ENCODE peak calls at places on chromosomes 11 and 22, in ten cellular contexts. One of them, this sample, is unnamed.

GRCh38 chr22:50562523-50563409 is at the start of gene SYCE3:
- DNase-seq in transverse colon: peak; percentile 99
- DNase-seq in adrenal gland: peak; percentile 99
- DNase-seq in heart left ventricle: peak; percentile 98
- DNase-seq in body of pancreas: peak; percentile 99
- DNase-seq in prostate gland: peak; percentile 98
- DNase-seq in mammary epithelial cell: peak; percentile 91
- DNase-seq in mucosa of descending colon: peak; percentile 99
- DNase-seq in lower lobe of right lung: peak; percentile 99
- DNase-seq in HCT116: peak; percentile 89
- DNase-seq in this sample: peak; percentile 99

GRCh38 chr11:108835624-108836023 is 170.8 kb downstream of the DDX10 start:
- DNase-seq in body of pancreas: no peak
- DNase-seq in transverse colon: no peak
- DNase-seq in mammary epithelial cell: no peak
- DNase-seq in prostate gland: no peak
- DNase-seq in heart left ventricle: no peak
- DNase-seq in lower lobe of right lung: no peak
- DNase-seq in adrenal gland: no peak
- DNase-seq in HCT116: no peak
- DNase-seq in mucosa of descending colon: no peak
- DNase-seq in this sample: no peak

GRCh38 chr11:122995526-122995925 is 13.9 kb upstream of the BSX start:
- DNase-seq in HCT116: no peak
- DNase-seq in prostate gland: no peak
- DNase-seq in heart left ventricle: no peak
- DNase-seq in mammary epithelial cell: no peak
- DNase-seq in adrenal gland: no peak
- DNase-seq in mucosa of descending colon: no peak
- DNase-seq in transverse colon: no peak
- DNase-seq in lower lobe of right lung: no peak
- DNase-seq in body of pancreas: no peak
- DNase-seq in this sample: no peak

GRCh38 chr11:126115820-126116319 is 53.2 kb upstream of the CDON start:
- DNase-seq in mucosa of descending colon: peak; percentile 76
- DNase-seq in lower lobe of right lung: peak; percentile 85
- DNase-seq in heart left ventricle: peak; percentile 78
- DNase-seq in prostate gland: peak; percentile 84
- DNase-seq in adrenal gland: no peak
- DNase-seq in mammary epithelial cell: no peak
- DNase-seq in body of pancreas: peak; percentile 82
- DNase-seq in HCT116: peak; percentile 7
- DNase-seq in transverse colon: peak; percentile 73
- DNase-seq in this sample: peak; percentile 87

GRCh38 chr11:131246589-131247164 is 123.7 kb upstream of the NTM start:
- DNase-seq in body of pancreas: peak; percentile 50
- DNase-seq in HCT116: no peak
- DNase-seq in mucosa of descending colon: peak; percentile 64
- DNase-seq in adrenal gland: peak; percentile 16
- DNase-seq in heart left ventricle: peak; percentile 44
- DNase-seq in mammary epithelial cell: no peak
- DNase-seq in lower lobe of right lung: peak; percentile 52
- DNase-seq in transverse colon: peak; percentile 50
- DNase-seq in prostate gland: no peak
- DNase-seq in this sample: no peak

GRCh38 chr11:86523738-86524602 is 148.4 kb downstream of the ME3 start:
- DNase-seq in heart left ventricle: no peak
- DNase-seq in prostate gland: no peak
- DNase-seq in adrenal gland: peak; percentile 62
- DNase-seq in body of pancreas: peak; percentile 38
- DNase-seq in mucosa of descending colon: no peak
- DNase-seq in lower lobe of right lung: no peak
- DNase-seq in HCT116: peak; percentile 91
- DNase-seq in mammary epithelial cell: peak; percentile 87
- DNase-seq in transverse colon: no peak
- DNase-seq in this sample: no peak

GRCh38 chr22:33166206-33166605 is 108.0 kb upstream of the SYN3 start:
- DNase-seq in prostate gland: no peak
- DNase-seq in HCT116: no peak
- DNase-seq in mucosa of descending colon: no peak
- DNase-seq in adrenal gland: no peak
- DNase-seq in transverse colon: no peak
- DNase-seq in heart left ventricle: no peak
- DNase-seq in body of pancreas: no peak
- DNase-seq in mammary epithelial cell: no peak
- DNase-seq in lower lobe of right lung: no peak
- DNase-seq in this sample: no peak

GRCh38 chr22:48449466-48450187 is 1378.0 kb downstream of the BRD1 start:
- DNase-seq in prostate gland: no peak
- DNase-seq in transverse colon: no peak
- DNase-seq in lower lobe of right lung: peak; percentile 24
- DNase-seq in mammary epithelial cell: no peak
- DNase-seq in adrenal gland: no peak
- DNase-seq in heart left ventricle: no peak
- DNase-seq in body of pancreas: no peak
- DNase-seq in mucosa of descending colon: no peak
- DNase-seq in HCT116: no peak
- DNase-seq in this sample: peak; percentile 42

GRCh38 chr22:17767236-17768065 is 6.8 kb downstream of the BID start:
- DNase-seq in mucosa of descending colon: no peak
- DNase-seq in transverse colon: no peak
- DNase-seq in body of pancreas: no peak
- DNase-seq in prostate gland: no peak
- DNase-seq in lower lobe of right lung: no peak
- DNase-seq in mammary epithelial cell: peak; percentile 27
- DNase-seq in heart left ventricle: no peak
- DNase-seq in adrenal gland: no peak
- DNase-seq in HCT116: no peak
- DNase-seq in this sample: no peak

GRCh38 chr11:81574301-81574700 is 1159.4 kb downstream of the FAM181B start:
- DNase-seq in transverse colon: no peak
- DNase-seq in prostate gland: no peak
- DNase-seq in HCT116: no peak
- DNase-seq in mammary epithelial cell: no peak
- DNase-seq in body of pancreas: no peak
- DNase-seq in adrenal gland: no peak
- DNase-seq in mucosa of descending colon: no peak
- DNase-seq in lower lobe of right lung: no peak
- DNase-seq in heart left ventricle: no peak
- DNase-seq in this sample: no peak

GRCh38 chr11:81573367-81573766 is 1160.3 kb downstream of the FAM181B start:
- DNase-seq in prostate gland: no peak
- DNase-seq in mucosa of descending colon: no peak
- DNase-seq in heart left ventricle: no peak
- DNase-seq in adrenal gland: no peak
- DNase-seq in mammary epithelial cell: no peak
- DNase-seq in lower lobe of right lung: no peak
- DNase-seq in body of pancreas: no peak
- DNase-seq in transverse colon: no peak
- DNase-seq in HCT116: no peak
- DNase-seq in this sample: no peak

GRCh38 chr11:81569999-81570398 is 1163.7 kb downstream of the FAM181B start:
- DNase-seq in adrenal gland: no peak
- DNase-seq in mucosa of descending colon: no peak
- DNase-seq in heart left ventricle: no peak
- DNase-seq in body of pancreas: no peak
- DNase-seq in prostate gland: no peak
- DNase-seq in lower lobe of right lung: no peak
- DNase-seq in transverse colon: no peak
- DNase-seq in mammary epithelial cell: no peak
- DNase-seq in HCT116: no peak
- DNase-seq in this sample: no peak

GRCh38 chr11:81570669-81571068 is 1163.0 kb downstream of the FAM181B start:
- DNase-seq in transverse colon: no peak
- DNase-seq in lower lobe of right lung: no peak
- DNase-seq in mucosa of descending colon: no peak
- DNase-seq in HCT116: no peak
- DNase-seq in heart left ventricle: no peak
- DNase-seq in body of pancreas: no peak
- DNase-seq in prostate gland: no peak
- DNase-seq in adrenal gland: no peak
- DNase-seq in mammary epithelial cell: no peak
- DNase-seq in this sample: no peak
- H3K4me3 ChIP-seq in transverse colon: no peak overlapping the region
- H3K4me3 ChIP-seq in lower lobe of right lung: no peak overlapping the region
- H3K4me3 ChIP-seq in mucosa of descending colon: no peak overlapping the region
- H3K4me3 ChIP-seq in HCT116: no peak overlapping the region
- H3K4me3 ChIP-seq in heart left ventricle: no peak overlapping the region
- H3K4me3 ChIP-seq in body of pancreas: no peak overlapping the region
- H3K4me3 ChIP-seq in prostate gland: no peak overlapping the region
- H3K4me3 ChIP-seq in adrenal gland: no peak overlapping the region
- H3K4me3 ChIP-seq in mammary epithelial cell: no peak overlapping the region
- H3K4me3 ChIP-seq in this sample: no peak overlapping the region

DNA sequence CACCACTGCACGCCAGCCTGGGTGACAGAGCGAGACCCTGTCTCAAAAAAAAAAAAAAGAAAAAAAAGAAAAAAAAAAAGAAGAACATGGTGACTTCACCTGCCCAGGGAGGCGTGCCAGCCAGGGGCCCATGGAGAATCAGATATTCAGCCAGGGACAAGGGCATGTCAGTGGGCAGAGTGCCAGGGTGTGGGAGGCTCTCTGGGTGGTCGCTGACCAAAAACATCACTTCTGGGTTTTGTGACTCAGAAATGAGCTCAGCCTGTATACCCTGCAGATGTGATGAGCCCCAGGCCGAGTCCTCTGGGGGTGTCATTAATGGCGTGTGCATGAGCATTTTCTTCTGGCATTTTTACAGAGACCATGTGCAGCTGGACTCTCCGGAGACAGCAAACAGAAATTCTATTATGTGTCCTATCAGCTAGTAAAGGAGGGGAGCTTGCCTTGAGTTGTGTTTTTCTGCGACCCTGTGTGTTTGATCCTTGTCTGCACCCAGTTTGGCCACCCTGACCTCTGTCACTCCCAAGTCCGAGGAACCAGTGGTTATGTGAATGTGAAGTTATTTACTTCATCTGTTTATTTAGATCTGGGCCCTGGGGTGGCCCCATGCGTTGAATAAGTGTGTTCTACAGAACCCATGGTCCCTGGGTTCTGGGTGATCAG is 53.6 kb downstream of the BCR start:
- DNase-seq in body of pancreas: no peak
- DNase-seq in heart left ventricle: peak; percentile 65
- DNase-seq in prostate gland: no peak
- DNase-seq in adrenal gland: no peak
- DNase-seq in lower lobe of right lung: no peak
- DNase-seq in transverse colon: no peak
- DNase-seq in mucosa of descending colon: no peak
- DNase-seq in HCT116: no peak
- DNase-seq in mammary epithelial cell: no peak
- DNase-seq in this sample: no peak
- H3K4me1 ChIP-seq in body of pancreas: peaks cover 27% of the 10 kb centered on the region
- H3K4me1 ChIP-seq in heart left ventricle: peaks cover 64% of the 10 kb centered on the region
- H3K4me1 ChIP-seq in prostate gland: no peaks in the 10 kb centered on the region
- H3K4me1 ChIP-seq in adrenal gland: peaks cover 22% of the 10 kb centered on the region
- H3K4me1 ChIP-seq in lower lobe of right lung: peaks cover 59% of the 10 kb centered on the region
- H3K4me1 ChIP-seq in transverse colon: peaks cover 29% of the 10 kb centered on the region
- H3K4me1 ChIP-seq in mucosa of descending colon: peaks cover 5% of the 10 kb centered on the region
- H3K4me1 ChIP-seq in HCT116: no peaks in the 10 kb centered on the region
- H3K4me1 ChIP-seq in mammary epithelial cell: no peaks in the 10 kb centered on the region
- H3K4me1 ChIP-seq in this sample: peaks cover 2% of the 10 kb centered on the region

DNA sequence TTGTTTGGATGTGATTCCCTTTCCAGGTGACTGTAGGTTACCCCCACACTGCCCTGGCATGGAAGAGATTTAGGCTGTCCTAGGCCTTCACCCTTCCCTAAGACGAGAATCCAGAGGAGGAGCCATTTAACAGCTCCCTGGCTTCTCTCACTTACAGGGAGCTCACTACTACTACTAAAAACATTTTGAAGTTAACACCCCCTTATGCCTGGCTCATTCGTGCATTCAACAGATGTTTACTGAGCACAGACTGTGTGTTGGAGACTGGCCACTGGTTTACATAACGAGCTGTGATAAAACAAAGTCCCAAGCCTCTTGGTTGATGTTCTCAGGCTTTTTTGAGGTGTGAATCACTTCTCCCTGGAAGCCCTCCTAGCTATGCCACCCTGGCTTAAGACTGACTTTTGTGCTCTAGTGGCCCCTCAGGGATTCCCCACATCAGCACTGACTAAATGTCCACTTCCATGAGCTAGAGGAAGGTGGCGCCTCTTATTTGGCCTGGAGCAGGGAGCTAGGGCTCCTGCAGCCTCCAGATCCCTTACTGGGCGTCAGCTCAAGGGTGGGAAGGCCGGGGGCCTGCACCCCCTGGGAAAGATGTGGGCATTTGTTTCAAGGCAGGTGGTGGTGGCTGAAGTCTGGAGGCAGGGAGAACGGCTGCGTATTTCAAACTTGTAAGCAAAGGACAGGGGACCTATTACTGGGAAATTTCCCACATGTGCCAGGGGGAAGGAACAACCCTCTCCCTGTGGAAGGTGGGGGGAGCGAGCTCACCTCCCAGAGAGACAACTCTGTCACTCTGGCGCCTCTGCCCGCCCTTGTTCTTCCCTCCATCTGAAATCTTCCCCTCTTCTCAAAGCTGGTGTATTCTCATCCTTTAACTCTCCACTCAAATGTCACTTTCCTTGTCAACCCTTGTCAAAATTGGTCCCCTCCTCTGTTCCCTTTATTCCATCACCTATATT is 19.4 kb upstream of the MALAT1 start:
- DNase-seq in transverse colon: peak; percentile 64
- DNase-seq in adrenal gland: peak; percentile 68
- DNase-seq in body of pancreas: peak; percentile 71
- DNase-seq in lower lobe of right lung: no peak
- DNase-seq in mucosa of descending colon: peak; percentile 55
- DNase-seq in HCT116: no peak
- DNase-seq in heart left ventricle: peak; percentile 79
- DNase-seq in mammary epithelial cell: peak; percentile 72
- DNase-seq in prostate gland: peak; percentile 79
- DNase-seq in this sample: peak; percentile 81
- TF ChIP-seq CTCF in transverse colon: peak; percentile 46
- TF ChIP-seq CTCF in adrenal gland: no peak
- TF ChIP-seq CTCF in body of pancreas: peak; percentile 21
- TF ChIP-seq CTCF in lower lobe of right lung: peak; percentile 38
- TF ChIP-seq CTCF in mucosa of descending colon: no peak
- TF ChIP-seq CTCF in HCT116: peak; percentile 45
- TF ChIP-seq CTCF in heart left ventricle: peak; percentile 36
- TF ChIP-seq CTCF in mammary epithelial cell: peak; percentile 27
- TF ChIP-seq CTCF in prostate gland: peak; percentile 31
- TF ChIP-seq CTCF in this sample: no peak

DNA sequence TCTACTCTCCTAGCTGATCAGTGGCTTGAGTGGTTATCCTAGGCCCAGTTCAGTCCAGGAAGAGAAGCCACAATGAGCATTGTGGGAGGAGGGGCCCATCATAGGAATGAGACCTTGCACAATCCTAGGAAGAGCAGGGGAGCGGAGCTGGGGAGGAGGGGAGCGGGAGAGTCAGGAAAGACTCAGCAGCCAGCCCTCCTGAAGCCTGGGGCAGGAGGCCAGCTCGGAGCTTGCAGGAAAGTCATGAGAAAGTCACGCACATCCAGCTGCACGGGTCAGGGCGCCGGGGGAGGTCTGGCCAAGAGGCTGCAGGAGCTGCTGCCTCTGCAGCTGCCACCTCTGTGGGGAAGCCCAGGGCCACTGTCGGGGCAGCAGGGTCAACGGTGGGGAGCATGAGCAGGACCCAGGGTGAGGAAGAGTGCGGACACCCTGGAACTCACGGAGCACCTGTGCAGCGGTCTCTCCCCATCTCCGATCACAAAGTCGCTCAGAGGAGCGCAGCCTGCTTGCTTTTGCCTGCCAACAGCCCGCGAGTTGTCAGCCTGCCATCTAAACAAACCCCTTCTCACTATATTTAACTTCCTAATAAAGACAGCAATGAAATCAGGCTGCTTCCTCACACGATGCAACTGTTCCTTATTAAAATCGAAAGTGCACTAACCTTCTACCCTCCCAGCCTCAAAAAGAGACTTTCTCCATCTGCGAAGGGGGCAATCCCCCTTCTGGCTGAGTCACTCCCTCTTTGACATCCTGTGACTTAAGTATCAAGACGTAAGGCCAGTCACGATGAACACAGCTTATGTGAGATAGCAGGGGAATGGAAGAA is 52.8 kb upstream of the RTL6 start:
- DNase-seq in adrenal gland: peak; percentile 54
- DNase-seq in mucosa of descending colon: peak; percentile 67
- DNase-seq in body of pancreas: no peak
- DNase-seq in prostate gland: peak; percentile 39
- DNase-seq in HCT116: no peak
- DNase-seq in transverse colon: peak; percentile 64
- DNase-seq in heart left ventricle: peak; percentile 75
- DNase-seq in mammary epithelial cell: peak; percentile 49
- DNase-seq in lower lobe of right lung: peak; percentile 69
- DNase-seq in this sample: peak; percentile 60
- H3K4me3 ChIP-seq in adrenal gland: no peak overlapping the region
- H3K4me3 ChIP-seq in mucosa of descending colon: no peak overlapping the region
- H3K4me3 ChIP-seq in body of pancreas: no peak overlapping the region
- H3K4me3 ChIP-seq in prostate gland: peak overlapping the region; percentile 21
- H3K4me3 ChIP-seq in HCT116: no peak overlapping the region
- H3K4me3 ChIP-seq in transverse colon: peak overlapping the region; percentile 8
- H3K4me3 ChIP-seq in heart left ventricle: peak overlapping the region; percentile 8
- H3K4me3 ChIP-seq in mammary epithelial cell: peak overlapping the region; percentile 24
- H3K4me3 ChIP-seq in lower lobe of right lung: peak overlapping the region; percentile 40
- H3K4me3 ChIP-seq in this sample: no peak overlapping the region

This sample was measured in right lobe of liver.